ENCODE peak calls at places on chromosomes 7 and 10, in six cellular contexts. S is central memory CD4-positive, alpha-beta T cell; G is gastrocnemius medialis; Y is A172; Q is amniotic stem cell; L is Right ventricle myocardium superior. E is an unnamed sample.

GRCh38 chr7:80548790-80549530 is 37.1 kb upstream of the GNAT3 start:
- DNase-seq in L (no peak), Y (no peak), G (no peak), S (no peak), Q (no peak), E (no peak)

GRCh38 chr10:88041243-88042161 is 178.1 kb downstream of the PTEN start:
- DNase-seq in G (no peak), L (no peak), S (no peak), Q (peak), Y (no peak), E (no peak)

GRCh38 chr7:84042110-84042539 is 152.5 kb downstream of the SEMA3A start:
- DNase-seq in G (no peak), Y (peak), L (no peak), Q (peak), S (no peak), E (peak)

GRCh38 chr10:25336330-25336729 is 161.5 kb downstream of the GPR158 start:
- DNase-seq in L (no peak), Q (no peak), G (no peak), Y (no peak), S (no peak), E (no peak)

GRCh38 chr7:101124376-101125056 is 2.4 kb upstream of the SERPINE1 start:
- DNase-seq in S (no peak), G (no peak), Q (peak), Y (peak), L (no peak), E (peak)

GRCh38 chr10:132591166-132591971 is 53.8 kb downstream of the INPP5A start:
- DNase-seq in Y (peak), L (no peak), Q (peak), S (no peak), G (peak), E (peak)

GRCh38 chr7:131325179-131325840 is 2.4 kb upstream of the MKLN1 start:
- DNase-seq in Y (peak), S (no peak), L (no peak), G (no peak), Q (no peak), E (no peak)

GRCh38 chr10:86836044-86836443 is 79.6 kb downstream of the BMPR1A start:
- DNase-seq in Q (no peak), S (no peak), L (no peak), G (no peak), Y (no peak), E (no peak)

GRCh38 chr10:66586073-66586472 is 339.8 kb upstream of the LRRTM3 start:
- DNase-seq in Y (no peak), S (no peak), L (no peak), G (no peak), Q (no peak), E (no peak)

GRCh38 chr10:45420453-45421192 is 46.6 kb downstream of the ALOX5 start:
- DNase-seq in S (peak), Y (peak), Q (no peak), G (peak), L (peak), E (peak)

GRCh38 chr10:92855560-92855959 is 7.2 kb downstream of the EXOC6 start:
- DNase-seq in Y (no peak), Q (no peak), G (no peak), L (no peak), S (no peak), E (no peak)

GRCh38 chr10:54797636-54798395 is 3.2 kb downstream of the PCDH15 start:
- DNase-seq in Y (peak), Q (no peak), S (no peak), L (no peak), G (no peak), E (peak)

GRCh38 chr7:2269468-2270460 is 27.7 kb downstream of the NUDT1 start:
- DNase-seq in Y (no peak), Q (no peak), G (no peak), S (no peak), L (no peak), E (peak)

GRCh38 chr10:71234970-71235681 is 22.8 kb downstream of the UNC5B start:
- DNase-seq in G (no peak), Q (no peak), L (peak), S (no peak), Y (peak), E (no peak)

GRCh38 chr7:148379693-148380092 is 210.9 kb upstream of the C7orf33 start:
- DNase-seq in S (no peak), L (no peak), Q (no peak), G (no peak), Y (no peak), E (no peak)

GRCh38 chr10:12679636-12680035 is 321.9 kb downstream of the CCDC3 start:
- DNase-seq in Q (no peak), S (no peak), Y (no peak), L (no peak), G (no peak), E (no peak)

GRCh38 chr10:86790394-86790793 is 34.0 kb downstream of the BMPR1A start:
- DNase-seq in Q (no peak), Y (no peak), S (no peak), G (no peak), L (no peak), E (no peak)

GRCh38 chr10:14282271-14282670 is 48.5 kb downstream of the FRMD4A start:
- DNase-seq in G (no peak), L (no peak), Y (peak), Q (no peak), S (no peak), E (peak)

GRCh38 chr10:132111871-132112341 is 46.2 kb downstream of the JAKMIP3 start:
- DNase-seq in Y (no peak), S (no peak), L (peak), Q (no peak), G (no peak), E (no peak)

GRCh38 chr7:54705436-54705835 is 53.6 kb downstream of the SEC61G start:
- DNase-seq in L (no peak), S (no peak), Q (no peak), G (no peak), Y (peak), E (peak)

GRCh38 chr10:43793714-43794113 is 145.0 kb upstream of the ZNF32 start:
- DNase-seq in Y (no peak), L (no peak), Q (no peak), G (no peak), S (no peak), E (peak)

GRCh38 chr10:36038316-36038715 is 396.2 kb upstream of the FZD8 start:
- DNase-seq in S (no peak), Y (no peak), Q (no peak), L (no peak), G (no peak), E (no peak)

GRCh38 chr7:158547817-158548216 is 39.8 kb downstream of the PTPRN2 start:
- DNase-seq in Y (no peak), L (no peak), S (no peak), G (no peak), Q (no peak), E (no peak)

GRCh38 chr7:1922071-1922869 is 252.2 kb downstream of the ELFN1 start:
- DNase-seq in Y (no peak), S (peak), L (peak), Q (no peak), G (no peak), E (no peak)

GRCh38 chr10:44506386-44506785 is 121.5 kb upstream of the CXCL12 start:
- DNase-seq in L (no peak), Q (no peak), S (no peak), G (no peak), Y (no peak), E (no peak)

GRCh38 chr7:118217068-118217715 is 7.3 kb upstream of the ANKRD7 start:
- DNase-seq in S (no peak), G (no peak), L (no peak), Y (no peak), Q (no peak), E (no peak)

GRCh38 chr10:46550076-46550790 is 6.2 kb downstream of the GPRIN2 start:
- DNase-seq in G (peak), L (peak), Y (no peak), S (no peak), Q (no peak), E (no peak)

GRCh38 chr7:101935521-101936141 is 118.2 kb downstream of the CUX1 start:
- DNase-seq in L (peak), Q (no peak), Y (no peak), G (peak), S (no peak), E (no peak)

GRCh38 chr10:106355450-106355849 is 809.1 kb downstream of the SORCS1 start:
- DNase-seq in Q (no peak), G (no peak), S (no peak), L (no peak), Y (no peak), E (peak)

GRCh38 chr10:129126955-129127354 is 340.1 kb upstream of the MGMT start:
- DNase-seq in S (no peak), Q (no peak), L (no peak), G (no peak), Y (no peak), E (no peak)

GRCh38 chr10:21756707-21757600 is 222.9 kb downstream of the MLLT10 start:
- DNase-seq in G (no peak), S (no peak), L (no peak), Q (no peak), Y (no peak), E (no peak)

GRCh38 chr7:73865738-73866445 is 4.9 kb downstream of the TMEM270 start:
- DNase-seq in S (no peak), Y (peak), L (no peak), Q (peak), G (no peak), E (peak)

GRCh38 chr10:114995468-114995867 is 57.5 kb downstream of the TRUB1 start:
- DNase-seq in S (no peak), Y (peak), Q (no peak), L (no peak), G (no peak), E (no peak)

GRCh38 chr7:104982773-104983619 is 31.0 kb upstream of the KMT2E start:
- DNase-seq in L (no peak), G (no peak), Y (no peak), S (no peak), Q (no peak), E (no peak)

GRCh38 chr7:41492603-41493002 is 210.3 kb downstream of the INHBA start:
- DNase-seq in G (no peak), L (no peak), Y (no peak), Q (no peak), S (no peak), E (no peak)